ENCODE peak calls at places on chromosomes 5 and 9, in nine cellular contexts. P is prostate gland, G is H1, F is HCT116, U is sigmoid colon, E is HepG2, I is GM23338, W is transverse colon, T is GM12878. B is an unnamed sample. For H3K4me1, the result is how much of the 10 kb centered on the place peaks cover.

GRCh38 chr5:126694403-126694802 is 82.5 kb upstream of the LMNB1 start:
- DNase-seq in P (no peak), G (no peak), F (no peak), U (no peak), E (no peak), I (no peak), W (no peak), T (no peak), B (no peak)

GRCh38 chr5:149837680-149838269 is 106.8 kb downstream of the PDE6A start:
- DNase-seq in P (peak), G (peak), F (peak), U (no peak), E (peak), I (peak), W (peak), T (no peak), B (no peak)

GRCh38 chr5:111197523-111197922 is 26.7 kb upstream of the CAMK4 start:
- DNase-seq in P (no peak), G (no peak), F (no peak), U (no peak), E (peak), I (peak), W (no peak), T (no peak), B (no peak)

GRCh38 chr5:177495243-177496060 is 2.0 kb downstream of the PDLIM7 start:
- DNase-seq in P (no peak), G (peak), F (no peak), U (peak), E (peak), I (peak), W (peak), T (no peak), B (no peak)

GRCh38 chr5:148390914-148391313 is 7.2 kb downstream of the FBXO38 start:
- DNase-seq in P (no peak), G (no peak), F (no peak), U (no peak), E (no peak), I (no peak), W (no peak), T (no peak), B (no peak)

GRCh38 chr5:21058290-21058689 is 1070.3 kb upstream of the CDH18 start:
- DNase-seq in P (no peak), G (no peak), F (no peak), U (no peak), E (no peak), I (no peak), W (no peak), T (peak), B (no peak)

GRCh38 chr9:33649463-33649862 is 125.4 kb downstream of the ANKRD18B start:
- DNase-seq in P (no peak), G (no peak), F (no peak), U (no peak), E (no peak), I (no peak), W (no peak), T (no peak), B (no peak)

GRCh38 chr9:121767176-121767769 is 115.8 kb downstream of the DAB2IP start:
- DNase-seq in P (no peak), G (no peak), F (no peak), U (no peak), E (no peak), I (no peak), W (no peak), T (no peak), B (no peak)

GRCh38 chr9:110152704-110153374 is 55.1 kb downstream of the C9orf152 start:
- DNase-seq in P (no peak), G (peak), F (peak), U (no peak), E (peak), I (peak), W (no peak), T (no peak), B (no peak)

GRCh38 chr5:144103611-144104010 is 66.8 kb downstream of the YIPF5 start:
- DNase-seq in P (no peak), G (no peak), F (no peak), U (no peak), E (no peak), I (no peak), W (no peak), T (no peak), B (no peak)

GRCh38 chr5:1808466-1808865 is 7.3 kb downstream of the NDUFS6 start:
- DNase-seq in P (no peak), G (no peak), F (no peak), U (no peak), E (no peak), I (no peak), W (no peak), T (no peak), B (no peak)

GRCh38 chr9:106757539-106757938 is 105.4 kb upstream of the ZNF462 start:
- DNase-seq in P (no peak), G (no peak), F (no peak), U (no peak), E (no peak), I (no peak), W (no peak), T (no peak), B (no peak)

GRCh38 chr9:98038958-98039357 is 17.6 kb upstream of the NANS start:
- DNase-seq in P (no peak), G (no peak), F (no peak), U (no peak), E (no peak), I (no peak), W (no peak), T (no peak), B (peak)

GRCh38 chr9:21752003-21752402 is 50.4 kb upstream of the MTAP start:
- DNase-seq in P (no peak), G (peak), F (no peak), U (no peak), E (no peak), I (peak), W (no peak), T (no peak), B (no peak)

GRCh38 chr5:177429248-177430045 is 3.0 kb downstream of the GRK6 start:
- DNase-seq in P (no peak), G (no peak), F (no peak), U (peak), E (no peak), I (no peak), W (peak), T (peak), B (no peak)

GRCh38 chr5:156475831-156476551 is 149.0 kb downstream of the SGCD start:
- DNase-seq in P (no peak), G (no peak), F (no peak), U (peak), E (no peak), I (peak), W (peak), T (no peak), B (peak)

GRCh38 chr5:82018462-82018861 is 46.6 kb downstream of the ATG10 start:
- DNase-seq in P (no peak), G (no peak), F (no peak), U (no peak), E (peak), I (no peak), W (no peak), T (no peak), B (no peak)

GRCh38 chr5:170429014-170429413 is 39.8 kb upstream of the KCNMB1 start:
- DNase-seq in P (no peak), G (no peak), F (no peak), U (no peak), E (no peak), I (peak), W (no peak), T (no peak), B (no peak)

GRCh38 chr9:92807757-92808725 is 43.4 kb upstream of the BICD2 start:
- DNase-seq in P (no peak), G (peak), F (no peak), U (no peak), E (no peak), I (peak), W (peak), T (no peak), B (no peak)

GRCh38 chr5:180180198-180180820 is 28.7 kb downstream of the RASGEF1C start:
- DNase-seq in P (no peak), G (no peak), F (no peak), U (no peak), E (no peak), I (no peak), W (no peak), T (no peak), B (no peak)

GRCh38 chr9:72856985-72857631 is 95.7 kb downstream of the ALDH1A1 start:
- DNase-seq in P (peak), G (no peak), F (peak), U (no peak), E (peak), I (peak), W (no peak), T (no peak), B (no peak)

GRCh38 chr5:56951946-56952691 is at the start of gene MIER3:
- DNase-seq in P (peak), G (peak), F (peak), U (peak), E (peak), I (peak), W (peak), T (no peak), B (peak)

GRCh38 chr9:131667576-131667975 is 72.3 kb downstream of the RAPGEF1 start:
- DNase-seq in P (no peak), G (no peak), F (no peak), U (no peak), E (no peak), I (no peak), W (no peak), T (no peak), B (no peak)

GRCh38 chr9:136599811-136600660 is 54.2 kb upstream of the NOTCH1 start:
- DNase-seq in P (no peak), G (no peak), F (no peak), U (no peak), E (no peak), I (no peak), W (no peak), T (no peak), B (no peak)

GRCh38 chr9:136403538-136403914 is 3.6 kb upstream of the SNAPC4 start:
- DNase-seq in P (no peak), G (no peak), F (no peak), U (no peak), E (no peak), I (no peak), W (no peak), T (peak), B (no peak)

GRCh38 chr5:76819851-76820280 is 1.0 kb downstream of the F2RL1 start:
- DNase-seq in P (peak), G (no peak), F (no peak), U (no peak), E (no peak), I (peak), W (peak), T (no peak), B (no peak)

GRCh38 chr5:177301503-177302165 is 1.9 kb downstream of the RAB24 start:
- DNase-seq in P (peak), G (no peak), F (no peak), U (peak), E (no peak), I (no peak), W (peak), T (no peak), B (no peak)

GRCh38 chr9:34046784-34047379 is 1.8 kb downstream of the UBAP2 start:
- DNase-seq in P (no peak), G (no peak), F (no peak), U (no peak), E (no peak), I (peak), W (peak), T (peak), B (no peak)

GRCh38 chr9:134438204-134438788 is 112.0 kb downstream of the RXRA start:
- DNase-seq in P (no peak), G (peak), F (no peak), U (no peak), E (peak), I (peak), W (no peak), T (no peak), B (no peak)

GRCh38 chr9:75170898-75171360 is 82.6 kb downstream of the OSTF1 start:
- DNase-seq in P (no peak), G (no peak), F (no peak), U (no peak), E (no peak), I (no peak), W (no peak), T (no peak), B (no peak)

GRCh38 chr5:128237504-128237903 is 153.9 kb downstream of the SLC12A2 start:
- DNase-seq in P (no peak), G (no peak), F (no peak), U (no peak), E (no peak), I (no peak), W (no peak), T (no peak), B (no peak)

GRCh38 chr5:171667341-171668096 is 118.1 kb upstream of the SMIM23 start:
- DNase-seq in P (peak), G (peak), F (no peak), U (peak), E (no peak), I (peak), W (no peak), T (no peak), B (peak)

GRCh38 chr5:154811239-154811638 is 39.2 kb downstream of the FAXDC2 start:
- DNase-seq in P (no peak), G (no peak), F (no peak), U (no peak), E (no peak), I (no peak), W (no peak), T (no peak), B (no peak)

GRCh38 chr9:18539203-18539602 is 65.2 kb downstream of the ADAMTSL1 start:
- DNase-seq in P (no peak), G (no peak), F (no peak), U (no peak), E (peak), I (no peak), W (no peak), T (no peak), B (no peak)

GRCh38 chr5:150491876-150492275 is 16.1 kb upstream of the NDST1 start:
- DNase-seq in P (no peak), G (no peak), F (no peak), U (no peak), E (no peak), I (no peak), W (no peak), T (no peak), B (no peak)

GRCh38 chr5:88675758-88676636 is 207.0 kb downstream of the MEF2C start:
- DNase-seq in P (no peak), G (peak), F (peak), U (no peak), E (no peak), I (peak), W (peak), T (no peak), B (no peak)

GRCh38 chr5:147906326-147907095 is at the start of gene C5orf46:
- DNase-seq in P (no peak), G (no peak), F (no peak), U (no peak), E (peak), I (no peak), W (no peak), T (no peak), B (no peak)

GRCh38 chr5:15995206-15996052 is 184.2 kb downstream of the MARCHF11 start:
- DNase-seq in P (no peak), G (peak), F (no peak), U (no peak), E (peak), I (peak), W (no peak), T (no peak), B (no peak)

GRCh38 chr5:122605236-122605635 is 169.6 kb upstream of the SNX2 start:
- DNase-seq in P (no peak), G (no peak), F (no peak), U (no peak), E (no peak), I (no peak), W (no peak), T (no peak), B (no peak)

GRCh38 chr9:89022071-89022721 is 30.9 kb downstream of the S1PR3 start:
- DNase-seq in P (peak), G (no peak), F (no peak), U (no peak), E (no peak), I (peak), W (no peak), T (no peak), B (no peak)
- TF ChIP-seq POLR2AphosphoS5 in P (peak), G (no peak), F (no peak), U (no peak), E (no peak), I (no peak), W (no peak), T (no peak), B (no peak)

GRCh38 chr9:88775966-88776365 is 215.3 kb upstream of the S1PR3 start:
- DNase-seq in P (no peak), G (no peak), F (no peak), U (no peak), E (no peak), I (no peak), W (no peak), T (no peak), B (no peak)
- H3K4me1 ChIP-seq in P (under half), G (under half), F (under half), U (under half), E (under half), I (under half), W (under half), T (under half), B (under half)

GRCh38 chr9:83965350-83966208 is 14.4 kb downstream of the HNRNPK start:
- DNase-seq in P (no peak), G (no peak), F (no peak), U (no peak), E (peak), I (peak), W (no peak), T (no peak), B (no peak)

GRCh38 chr9:83962165-83962564 is 17.9 kb downstream of the HNRNPK start:
- DNase-seq in P (no peak), G (no peak), F (no peak), U (no peak), E (no peak), I (peak), W (no peak), T (no peak), B (no peak)

GRCh38 chr9:83967083-83967482 is 12.9 kb downstream of the HNRNPK start:
- DNase-seq in P (no peak), G (no peak), F (no peak), U (no peak), E (no peak), I (no peak), W (no peak), T (no peak), B (no peak)

GRCh38 chr9:83966209-83966582 is 13.8 kb downstream of the HNRNPK start:
- DNase-seq in P (no peak), G (no peak), F (no peak), U (no peak), E (no peak), I (peak), W (no peak), T (no peak), B (no peak)

GRCh38 chr9:83964973-83965349 is 15.1 kb downstream of the HNRNPK start:
- DNase-seq in P (no peak), G (no peak), F (no peak), U (no peak), E (no peak), I (peak), W (no peak), T (no peak), B (no peak)
- TF ChIP-seq POLR2AphosphoS5 in P (no peak), G (no peak), F (no peak), U (no peak), E (peak), I (no peak), W (peak), T (peak), B (no peak)

GRCh38 chr5:132876020-132876759 is 2.7 kb downstream of the LEAP2 start:
- DNase-seq in P (no peak), G (no peak), F (no peak), U (no peak), E (no peak), I (no peak), W (no peak), T (no peak), B (no peak)
- H3K4me1 ChIP-seq in P (under half), G (under half), F (under half), U (under half), E (half or more), I (under half), W (under half), T (under half), B (under half)

DNA sequence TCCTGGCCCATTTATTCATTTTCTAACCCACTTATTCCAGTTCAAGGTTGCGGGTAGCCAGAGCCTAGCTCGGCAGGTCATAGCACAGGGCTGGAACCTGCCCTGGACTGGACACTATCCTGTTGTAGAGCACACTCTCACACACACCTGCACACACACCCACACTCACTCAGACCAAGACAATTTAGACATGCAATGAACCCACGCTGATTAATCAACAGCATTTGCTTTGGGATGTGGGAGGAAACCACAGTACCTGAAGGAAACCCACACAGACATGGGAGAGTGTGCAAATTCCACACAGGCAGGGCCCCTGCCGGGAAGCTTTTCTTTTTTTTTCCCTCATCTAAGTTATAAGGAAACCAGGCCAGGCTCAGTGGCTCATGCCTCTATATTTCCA is 34.8 kb upstream of the MELK start:
- DNase-seq in P (no peak), G (no peak), F (no peak), U (no peak), E (no peak), I (no peak), W (no peak), T (no peak), B (no peak)
- TF ChIP-seq POLR2AphosphoS5 in P (no peak), G (no peak), F (no peak), U (no peak), E (no peak), I (no peak), W (no peak), T (no peak), B (no peak)

DNA sequence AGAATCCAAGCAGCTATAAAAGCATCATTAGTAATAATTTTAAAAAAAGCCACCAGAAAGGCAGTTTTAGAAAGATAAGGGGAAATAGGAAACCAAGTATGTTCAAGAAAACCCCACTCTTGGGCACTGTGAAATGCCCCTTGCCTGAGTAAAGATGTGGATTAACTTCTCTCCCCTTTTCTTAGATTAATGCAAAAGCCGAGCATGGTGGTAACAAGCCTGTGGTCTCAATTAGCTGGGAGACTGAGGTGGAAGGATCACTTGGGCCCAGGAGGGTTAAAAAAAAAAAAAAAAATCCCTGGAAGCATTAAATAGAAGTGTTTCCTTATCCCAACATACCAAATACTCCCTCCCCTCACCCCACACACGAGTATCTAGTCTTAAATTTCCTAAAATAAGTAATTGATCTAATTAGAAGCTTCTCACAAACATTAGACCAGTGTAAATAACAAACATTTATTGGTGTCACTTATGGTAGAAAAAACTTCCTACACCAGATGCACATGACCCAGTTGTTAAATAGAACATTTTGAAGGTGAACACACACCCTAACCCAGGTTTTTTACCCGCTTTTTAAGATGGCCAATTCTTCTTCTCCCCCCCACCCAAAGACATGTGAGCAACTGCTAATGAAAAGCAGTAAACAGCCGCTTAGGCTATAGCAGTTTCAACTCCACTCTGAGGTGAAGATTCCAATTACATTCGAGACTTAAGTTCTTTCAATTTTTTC is 5.2 kb downstream of the HSPA5 start:
- DNase-seq in P (no peak), G (no peak), F (no peak), U (no peak), E (no peak), I (no peak), W (no peak), T (no peak), B (no peak)
- H3K4me1 ChIP-seq in P (under half), G (under half), F (under half), U (half or more), E (under half), I (under half), W (under half), T (under half), B (under half)

GRCh38 chr5:5217371-5217770 is 77.2 kb downstream of the ADAMTS16 start:
- DNase-seq in P (no peak), G (no peak), F (no peak), U (no peak), E (no peak), I (no peak), W (no peak), T (peak), B (no peak)
- TF ChIP-seq POLR2AphosphoS5 in P (no peak), G (no peak), F (no peak), U (no peak), E (no peak), I (no peak), W (no peak), T (no peak), B (no peak)

GRCh38 chr9:109108318-109108717 is 11.4 kb downstream of the TMEM245 start:
- DNase-seq in P (no peak), G (no peak), F (no peak), U (no peak), E (no peak), I (no peak), W (no peak), T (no peak), B (no peak)
- H3K4me1 ChIP-seq in P (under half), G (under half), F (half or more), U (half or more), E (half or more), I (under half), W (half or more), T (under half), B (under half)

GRCh38 chr5:138508958-138509357 is 34.1 kb downstream of the ETF1 start:
- DNase-seq in P (no peak), G (no peak), F (no peak), U (no peak), E (peak), I (no peak), W (no peak), T (no peak), B (no peak)

GRCh38 chr5:138504799-138505198 is 38.2 kb downstream of the ETF1 start:
- DNase-seq in P (peak), G (no peak), F (no peak), U (peak), E (no peak), I (no peak), W (no peak), T (no peak), B (peak)

GRCh38 chr5:138503487-138504270 is 38.4 kb downstream of the EGR1 start:
- DNase-seq in P (peak), G (no peak), F (peak), U (no peak), E (peak), I (peak), W (peak), T (peak), B (no peak)

GRCh38 chr5:138502521-138502920 is 37.2 kb downstream of the EGR1 start:
- DNase-seq in P (no peak), G (no peak), F (no peak), U (no peak), E (no peak), I (no peak), W (no peak), T (no peak), B (no peak)

GRCh38 chr5:138506370-138507113 is 36.5 kb downstream of the ETF1 start:
- DNase-seq in P (no peak), G (no peak), F (no peak), U (no peak), E (peak), I (no peak), W (no peak), T (no peak), B (no peak)
- TF ChIP-seq POLR2AphosphoS5 in P (no peak), G (no peak), F (no peak), U (no peak), E (no peak), I (no peak), W (no peak), T (no peak), B (no peak)

B was measured in suprapubic skin.